ENCODE peak calls at places on chromosomes 16 and 17, in six cellular contexts. A is WTC11, J is T-helper 1 cell, T is HEK293T, L is right atrium auricular region, R is lower lobe of right lung. D is an unnamed sample.

GRCh38 chr17:76969598-76970172 is 101.5 kb downstream of the MGAT5B start:
- DNase-seq in A (peak), J (no peak), T (peak), L (no peak), R (no peak), D (no peak)

GRCh38 chr16:1338119-1338730 is 4.8 kb downstream of the BAIAP3 start:
- DNase-seq in A (peak), J (no peak), T (no peak), L (no peak), R (no peak), D (no peak)

GRCh38 chr16:4612474-4612931 is 2.2 kb downstream of the UBALD1 start:
- DNase-seq in A (peak), J (no peak), T (no peak), L (no peak), R (no peak), D (no peak)

GRCh38 chr17:9330903-9331272 is 244.7 kb downstream of the STX8 start:
- DNase-seq in A (no peak), J (no peak), T (no peak), L (no peak), R (no peak), D (no peak)

GRCh38 chr17:56838687-56839086 is 4.7 kb downstream of the DGKE start:
- DNase-seq in A (no peak), J (no peak), T (no peak), L (no peak), R (no peak), D (no peak)

GRCh38 chr16:55700067-55700466 is 44.3 kb downstream of the SLC6A2 start:
- DNase-seq in A (no peak), J (no peak), T (no peak), L (no peak), R (no peak), D (no peak)

GRCh38 chr17:2195729-2196128 is 107.9 kb downstream of the SMG6 start:
- DNase-seq in A (no peak), J (no peak), T (no peak), L (no peak), R (no peak), D (no peak)

GRCh38 chr17:36937961-36938565 is 788 bp downstream of the LHX1 start:
- DNase-seq in A (peak), J (no peak), T (no peak), L (no peak), R (no peak), D (no peak)

GRCh38 chr17:73831699-73832098 is 187.5 kb upstream of the SDK2 start:
- DNase-seq in A (no peak), J (no peak), T (no peak), L (no peak), R (no peak), D (no peak)

GRCh38 chr17:79834575-79835469 is 4.4 kb downstream of the CBX4 start:
- DNase-seq in A (peak), J (no peak), T (peak), L (no peak), R (peak), D (no peak)

GRCh38 chr17:77634710-77635109 is 323.8 kb upstream of the TNRC6C start:
- DNase-seq in A (no peak), J (no peak), T (no peak), L (no peak), R (no peak), D (no peak)

GRCh38 chr17:66789961-66790421 is 44.9 kb upstream of the CACNG5 start:
- DNase-seq in A (no peak), J (no peak), T (no peak), L (no peak), R (no peak), D (no peak)

GRCh38 chr16:83952587-83952939 is 477 bp upstream of the OSGIN1 start:
- DNase-seq in A (no peak), J (no peak), T (no peak), L (no peak), R (no peak), D (no peak)

GRCh38 chr16:84103678-84104077 is 13.1 kb downstream of the MBTPS1 start:
- DNase-seq in A (no peak), J (no peak), T (no peak), L (no peak), R (no peak), D (no peak)

D was measured in T follicular helper cell.